ENCODE peak calls at places on chromosomes 13 and 19, in six cellular contexts. I, O, Q, K, T and W are unnamed samples.

GRCh38 chr19:38233740-38234251 is 9.8 kb upstream of the DPF1 start:
- DNase-seq in O (peak), Q (no peak), K (peak), I (peak), T (peak), W (peak)

GRCh38 chr19:49872245-49873148 is 4.7 kb downstream of the AKT1S1 start:
- DNase-seq in I (no peak), Q (no peak), K (no peak), T (no peak), O (no peak), W (no peak)

GRCh38 chr13:78129850-78130249 is 211.2 kb upstream of the EDNRB start:
- DNase-seq in O (no peak), K (no peak), T (no peak), Q (no peak), I (no peak), W (no peak)

GRCh38 chr19:56705939-56706338 is 34.4 kb upstream of the ZNF835 start:
- DNase-seq in T (no peak), O (no peak), Q (no peak), K (no peak), I (no peak), W (no peak)

GRCh38 chr13:69565334-69565733 is 542.3 kb upstream of the ATXN8OS start:
- DNase-seq in O (no peak), K (peak), Q (peak), T (peak), I (peak), W (no peak)

GRCh38 chr19:12603714-12604113 is 6.9 kb downstream of the ZNF490 start:
- DNase-seq in T (no peak), K (no peak), Q (no peak), O (no peak), I (peak), W (peak)

GRCh38 chr13:32650705-32651311 is 64.6 kb downstream of the PDS5B start:
- DNase-seq in Q (peak), I (peak), T (peak), O (no peak), K (peak), W (peak)

GRCh38 chr13:25172303-25172630 is 179 bp upstream of the AMER2 start:
- DNase-seq in Q (no peak), K (no peak), T (no peak), I (no peak), O (no peak), W (no peak)

GRCh38 chr13:55963934-55964333 is 1176.8 kb upstream of the PRR20A start:
- DNase-seq in K (no peak), O (no peak), Q (no peak), I (no peak), T (no peak), W (no peak)

GRCh38 chr19:33690461-33691427 is 69.0 kb downstream of the CHST8 start:
- DNase-seq in T (no peak), K (no peak), Q (no peak), O (no peak), I (no peak), W (no peak)

GRCh38 chr19:44808463-44809371 is at the start of gene BCAM:
- DNase-seq in K (peak), O (no peak), T (peak), I (peak), Q (no peak), W (peak)

GRCh38 chr19:45097776-45098520 is 5.0 kb downstream of the PPP1R37 start:
- DNase-seq in I (peak), T (peak), O (no peak), K (peak), Q (no peak), W (peak)

GRCh38 chr13:83215627-83216026 is 666.6 kb downstream of the SLITRK1 start:
- DNase-seq in I (peak), Q (no peak), T (no peak), K (no peak), O (no peak), W (peak)

GRCh38 chr19:55447421-55448174 is 4.5 kb upstream of the SHISA7 start:
- DNase-seq in I (peak), Q (no peak), T (no peak), O (no peak), K (peak), W (peak)

GRCh38 chr13:111013196-111013595 is 98.3 kb upstream of the ANKRD10 start:
- DNase-seq in T (no peak), I (no peak), Q (no peak), K (no peak), O (no peak), W (no peak)